ENCODE peak calls at places on chromosomes 5 and 9, in five cellular contexts. I is HepG2, T is A549, Z is H1, Q is K562. J is an unnamed sample.

GRCh38 chr9:20242767-20243166 is 379.5 kb downstream of the MLLT3 start:
- DNase-seq in I (no peak), Z (no peak), T (no peak), Q (no peak), J (no peak)

GRCh38 chr9:79570449-79571308 is 1.1 kb upstream of the TLE4 start:
- DNase-seq in T (peak; percentile 69), Z (peak; percentile 80), Q (peak; percentile 16), I (no peak), J (peak; percentile 63)

GRCh38 chr9:81190659-81191058 is 498.7 kb downstream of the TLE1 start:
- DNase-seq in Q (no peak), T (no peak), I (no peak), Z (no peak), J (no peak)

GRCh38 chr9:136280535-136281315 is 23.2 kb downstream of the CCDC187 start:
- DNase-seq in Z (no peak), T (no peak), I (no peak), Q (no peak), J (no peak)

GRCh38 chr5:139901251-139901575 is 105.6 kb downstream of the PSD2 start:
- DNase-seq in T (no peak), I (no peak), Q (no peak), Z (no peak), J (no peak)

GRCh38 chr9:92728831-92729734 is 35.5 kb downstream of the BICD2 start:
- DNase-seq in T (no peak), I (peak; percentile 16), Z (peak; percentile 39), Q (no peak), J (peak; percentile 20)

GRCh38 chr5:178319541-178320041 is 87.0 kb upstream of the PHYKPL start:
- DNase-seq in Q (no peak), T (no peak), Z (no peak), I (no peak), J (no peak)

GRCh38 chr5:142118421-142118686 is 9.8 kb downstream of the NDFIP1 start:
- DNase-seq in Z (no peak), Q (no peak), T (no peak), I (no peak), J (no peak)

GRCh38 chr5:103465891-103466290 is 96.7 kb downstream of the NUDT12 start:
- DNase-seq in T (no peak), Q (no peak), I (no peak), Z (no peak), J (no peak)

GRCh38 chr9:33103381-33104110 is 27.1 kb upstream of the SMU1 start:
- DNase-seq in I (no peak), Z (no peak), T (no peak), Q (no peak), J (no peak)

GRCh38 chr9:116027096-116027495 is 126.5 kb upstream of the PAPPA start:
- DNase-seq in I (no peak), Q (no peak), Z (no peak), T (peak; percentile 30), J (peak; percentile 45)

GRCh38 chr5:81826128-81826527 is 75.2 kb upstream of the SSBP2 start:
- DNase-seq in Q (no peak), I (no peak), T (no peak), Z (no peak), J (peak; percentile 23)

GRCh38 chr9:22446950-22447606 is 454 bp downstream of the DMRTA1 start:
- DNase-seq in Z (peak; percentile 86), Q (no peak), T (peak; percentile 83), I (no peak), J (peak; percentile 20)

GRCh38 chr5:84383816-84384603 is 670 bp downstream of the EDIL3 start:
- DNase-seq in Z (peak; percentile 84), T (peak; percentile 7), I (no peak), Q (no peak), J (peak; percentile 70)

GRCh38 chr5:159210306-159210722 is 961 bp upstream of the RNF145 start:
- DNase-seq in T (peak; percentile 80), I (peak; percentile 53), Z (no peak), Q (peak; percentile 41), J (no peak)

GRCh38 chr5:147403659-147404640 is 105.9 kb downstream of the DPYSL3 start:
- DNase-seq in T (peak; percentile 63), Z (no peak), Q (no peak), I (no peak), J (peak; percentile 99)

GRCh38 chr5:132782101-132782500 is 5.1 kb upstream of the SEPTIN8 start:
- DNase-seq in I (no peak), Z (no peak), T (no peak), Q (peak; percentile 38), J (peak; percentile 74)

GRCh38 chr9:134707031-134707680 is 65.6 kb downstream of the COL5A1 start:
- DNase-seq in T (no peak), Q (no peak), Z (no peak), I (peak; percentile 7), J (peak; percentile 88)

GRCh38 chr5:171093598-171093997 is 215.4 kb upstream of the TLX3 start:
- DNase-seq in Q (no peak), I (no peak), Z (no peak), T (no peak), J (peak; percentile 3)

GRCh38 chr9:109244179-109245132 is 76.4 kb downstream of the EPB41L4B start:
- DNase-seq in Q (peak; percentile 80), I (peak; percentile 63), Z (peak; percentile 86), T (peak; percentile 72), J (peak; percentile 65)

GRCh38 chr5:24110019-24110615 is 534.7 kb downstream of the CDH10 start:
- DNase-seq in I (peak; percentile 2), T (peak; percentile 43), Q (peak; percentile 3), Z (no peak), J (no peak)

GRCh38 chr5:100644206-100644605 is 109.0 kb downstream of the FAM174A start:
- DNase-seq in T (no peak), Z (no peak), I (no peak), Q (no peak), J (no peak)

GRCh38 chr5:115455241-115455640 is 89.3 kb downstream of the FEM1C start:
- DNase-seq in Z (no peak), Q (no peak), T (peak; percentile 17), I (no peak), J (peak; percentile 85)

DNA sequence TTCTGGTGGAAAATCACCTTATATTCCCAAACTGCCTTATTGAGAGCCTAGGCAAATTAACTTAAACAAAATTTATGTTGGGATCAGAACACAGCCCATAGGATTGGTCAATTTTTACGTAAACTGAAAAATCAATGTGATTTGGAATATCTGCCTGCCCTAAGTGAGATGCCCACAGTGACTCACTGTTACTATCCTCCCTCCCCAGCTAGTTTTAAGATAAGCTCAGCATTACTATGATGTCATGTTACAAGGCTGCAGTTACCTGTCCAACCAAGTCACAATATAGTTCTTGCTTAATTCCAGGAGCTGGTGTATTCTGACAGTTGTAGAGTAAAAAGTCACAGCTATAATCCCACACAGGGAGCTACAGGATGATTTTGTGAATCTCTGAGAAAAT is 23.1 kb downstream of the SKP1 start:
- DNase-seq in I (no peak), Z (no peak), Q (no peak), T (no peak), J (peak; percentile 38)
- TF ChIP-seq MAFK in I (no peak), Z (no peak), Q (no peak), T (no peak), J (no peak)

GRCh38 chr5:162429161-162429560 is 361.6 kb downstream of the GABRG2 start:
- DNase-seq in T (no peak), I (no peak), Q (no peak), Z (no peak), J (no peak)
- TF ChIP-seq MAFK in T (no peak), I (no peak), Q (no peak), Z (no peak), J (no peak)

GRCh38 chr5:15885156-15885555 is 294.4 kb downstream of the MARCHF11 start:
- DNase-seq in Q (no peak), I (no peak), Z (no peak), T (no peak), J (peak; percentile 35)
- TF ChIP-seq MAFK in Q (no peak), I (no peak), Z (no peak), T (no peak), J (no peak)

DNA sequence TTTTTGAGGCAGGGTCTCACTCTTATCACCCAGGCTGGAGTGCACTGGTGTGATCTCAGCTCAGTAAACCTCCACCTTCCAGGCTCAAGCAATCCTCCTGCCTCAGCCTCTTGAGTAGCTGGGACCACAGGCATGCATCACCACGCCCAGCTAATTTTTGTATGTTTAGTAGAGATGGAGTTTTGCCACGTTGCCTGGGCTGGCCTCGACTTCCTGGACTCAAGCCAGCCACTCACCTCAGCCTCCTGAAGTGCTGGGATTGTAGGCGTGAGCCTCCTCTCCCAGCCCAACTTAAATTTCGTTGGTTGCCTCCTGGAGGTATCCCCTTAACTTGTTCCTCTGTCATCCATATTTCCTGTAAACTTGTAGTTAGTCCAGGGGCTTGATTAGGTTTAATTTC is 47.2 kb downstream of the RAB24 start:
- DNase-seq in Q (no peak), T (peak; percentile 13), Z (no peak), I (no peak), J (no peak)
- TF ChIP-seq MAFK in Q (no peak), T (no peak), Z (no peak), I (no peak), J (no peak)

GRCh38 chr5:157193699-157194424 is 13.2 kb downstream of the ITK start:
- DNase-seq in I (no peak), Z (no peak), Q (no peak), T (no peak), J (no peak)
- TF ChIP-seq MAFK in I (no peak), Z (no peak), Q (no peak), T (no peak), J (no peak)

DNA sequence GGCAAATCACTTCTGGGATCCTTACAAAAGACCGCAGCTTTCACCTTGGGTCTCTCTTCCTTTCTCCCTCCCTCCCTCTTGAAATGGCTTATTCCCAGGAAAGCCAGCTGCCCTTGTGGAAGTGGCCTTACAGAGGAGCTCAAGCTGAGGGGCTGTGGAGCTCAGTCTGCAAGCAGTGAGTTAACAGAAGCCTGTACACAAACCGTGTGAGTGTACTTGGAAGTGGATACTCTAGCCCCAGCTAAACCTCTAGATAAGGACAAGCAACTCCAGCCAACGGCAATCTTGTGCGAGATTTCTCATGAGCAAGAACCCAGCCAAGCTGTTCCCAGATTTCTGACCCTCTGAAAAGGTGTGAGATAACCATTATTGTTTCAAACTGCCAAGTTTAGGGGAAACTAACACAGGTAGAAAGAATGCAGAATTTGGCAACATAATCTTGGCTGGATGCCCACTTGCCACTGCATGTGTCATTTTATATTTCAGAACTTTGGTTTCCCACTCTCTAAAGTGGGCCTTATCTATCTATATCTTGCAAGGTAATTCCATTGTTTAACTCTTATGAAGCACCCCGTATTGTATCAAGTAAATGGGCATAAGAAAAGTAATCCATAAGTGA is 85.6 kb downstream of the CDH18 start:
- DNase-seq in I (no peak), Z (no peak), T (no peak), Q (no peak), J (no peak)
- TF ChIP-seq MAFK in I (no peak), Z (no peak), T (no peak), Q (no peak), J (no peak)

DNA sequence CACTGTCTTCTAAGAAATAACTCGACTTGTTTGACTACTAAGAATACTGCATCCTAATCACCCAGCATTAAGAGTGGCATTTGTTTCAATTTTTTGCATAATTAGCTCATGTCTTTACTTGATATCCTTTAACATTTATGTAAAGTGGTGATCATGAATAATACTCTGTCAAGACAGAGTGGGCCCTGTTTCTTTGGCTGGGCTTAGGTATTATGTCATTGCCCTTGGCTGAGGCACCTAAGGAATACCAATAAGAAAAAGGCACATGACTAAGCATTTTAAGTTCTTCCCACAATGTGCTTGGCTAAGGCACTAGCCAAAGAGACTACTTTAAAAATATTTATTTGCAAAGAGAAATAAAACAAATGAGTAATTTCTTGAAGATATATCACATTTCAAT is 308.1 kb downstream of the CTNND2 start:
- DNase-seq in I (no peak), Q (no peak), Z (no peak), T (no peak), J (no peak)
- TF ChIP-seq MAFK in I (peak; percentile 35), Q (no peak), Z (peak; percentile 26), T (peak; percentile 23), J (no peak)

J was measured in IMR-90.